ENCODE peak calls at places on chromosomes 11 and 22, in nine cellular contexts. O is anterior cingulate cortex, A is epithelial cell of esophagus, G is MV-4-11, W is HFFc6, L is amniotic stem cell, C is mucosa of descending colon, F is globus pallidus, T is AG04450. R is an unnamed sample.

GRCh38 chr22:22759371-22759770 is 115.0 kb downstream of the GGTLC2 start:
- DNase-seq in W (no peak), L (no peak), F (no peak), G (no peak), T (no peak), O (no peak), A (no peak), C (no peak), R (no peak)

GRCh38 chr11:45045692-45046471 is 95.2 kb upstream of the TP53I11 start:
- DNase-seq in W (peak), F (peak), O (no peak), L (no peak), C (no peak), A (peak), G (peak), T (no peak), R (peak)

GRCh38 chr22:24592846-24593809 is at the start of gene LRRC75B:
- DNase-seq in L (peak), T (peak), F (peak), O (peak), A (peak), C (peak), G (peak), W (peak), R (peak)

GRCh38 chr11:96254087-96254486 is 88.9 kb downstream of the MAML2 start:
- DNase-seq in C (no peak), W (no peak), L (no peak), O (no peak), T (no peak), A (peak), G (peak), F (peak), R (no peak)

GRCh38 chr22:49289822-49290221 is 537.9 kb downstream of the BRD1 start:
- DNase-seq in W (no peak), O (no peak), F (no peak), G (no peak), A (no peak), T (no peak), C (no peak), L (no peak), R (no peak)

GRCh38 chr22:25352294-25352680 is 132.8 kb downstream of the CRYBB2 start:
- DNase-seq in A (no peak), L (no peak), C (no peak), F (no peak), W (no peak), T (no peak), O (no peak), G (no peak), R (no peak)

GRCh38 chr22:39611360-39611759 is 40.8 kb downstream of the CACNA1I start:
- DNase-seq in A (no peak), F (no peak), O (no peak), C (no peak), T (no peak), W (no peak), G (no peak), L (no peak), R (no peak)

GRCh38 chr11:44694443-44694842 is 32.3 kb upstream of the TSPAN18 start:
- DNase-seq in O (no peak), A (no peak), W (no peak), F (no peak), G (no peak), L (no peak), C (no peak), T (no peak), R (no peak)

GRCh38 chr11:76750746-76751145 is 32.4 kb upstream of the TSKU start:
- DNase-seq in T (no peak), L (no peak), W (no peak), G (no peak), C (no peak), O (no peak), F (no peak), A (no peak), R (no peak)

GRCh38 chr11:63020671-63021255 is 5.1 kb upstream of the SLC22A8 start:
- DNase-seq in T (no peak), W (no peak), F (no peak), O (no peak), C (no peak), G (no peak), L (no peak), A (no peak), R (no peak)

GRCh38 chr11:8917157-8917820 is 6.3 kb downstream of the AKIP1 start:
- DNase-seq in O (no peak), C (no peak), W (peak), F (no peak), T (peak), G (no peak), L (peak), A (peak), R (no peak)

GRCh38 chr11:61589961-61590360 is 9.1 kb upstream of the SYT7 start:
- DNase-seq in F (no peak), C (no peak), A (peak), O (no peak), G (no peak), T (no peak), L (no peak), W (no peak), R (no peak)